ENCODE peak calls at places on chromosomes 7 and 10, in seven cellular contexts. R is cardiac fibroblast; E is CD8-positive, alpha-beta memory T cell; X is fibroblast of pulmonary artery; G is right atrium auricular region; H is BE2C; T is A549. I is an unnamed sample.

GRCh38 chr10:90779573-90779972 is 78.3 kb downstream of the HTR7 start:
- DNase-seq in R (peak; percentile 50), E (no peak), X (peak; percentile 12), G (no peak), H (peak; percentile 8), T (peak; percentile 34), I (peak; percentile 15)

GRCh38 chr7:132545756-132546155 is 30.5 kb downstream of the PLXNA4 start:
- DNase-seq in R (no peak), E (no peak), X (no peak), G (no peak), H (no peak), T (no peak), I (no peak)

GRCh38 chr7:82810558-82811259 is 352.0 kb downstream of the PCLO start:
- DNase-seq in R (peak; percentile 80), E (no peak), X (peak; percentile 77), G (no peak), H (peak; percentile 56), T (peak; percentile 63), I (peak; percentile 30)

GRCh38 chr10:100743626-100744135 is 1.7 kb upstream of the PAX2 start:
- DNase-seq in R (peak; percentile 70), E (peak; percentile 5), X (peak; percentile 76), G (peak; percentile 66), H (peak; percentile 55), T (peak; percentile 85), I (peak; percentile 54)

GRCh38 chr7:96691692-96692091 is 18.0 kb downstream of the SEM1 start:
- DNase-seq in R (no peak), E (no peak), X (no peak), G (no peak), H (no peak), T (no peak), I (no peak)

GRCh38 chr7:1571261-1571650 is 1.4 kb upstream of the PSMG3 start:
- DNase-seq in R (peak; percentile 91), E (no peak), X (peak; percentile 65), G (no peak), H (no peak), T (peak; percentile 51), I (no peak)

GRCh38 chr7:44307301-44307900 is 18.0 kb downstream of the CAMK2B start:
- DNase-seq in R (peak; percentile 55), E (no peak), X (peak; percentile 69), G (peak; percentile 71), H (peak; percentile 49), T (peak; percentile 59), I (peak; percentile 18)

GRCh38 chr7:4882169-4882741 is 1.3 kb downstream of the RADIL start:
- DNase-seq in R (peak; percentile 73), E (no peak), X (peak; percentile 72), G (peak; percentile 93), H (peak; percentile 55), T (no peak), I (no peak)

GRCh38 chr7:2843711-2844152 is 376 bp downstream of the GNA12 start:
- DNase-seq in R (no peak), E (no peak), X (peak; percentile 46), G (no peak), H (peak; percentile 45), T (peak; percentile 31), I (no peak)

GRCh38 chr10:71621263-71621751 is 98.3 kb downstream of the C10orf105 start:
- DNase-seq in R (no peak), E (no peak), X (no peak), G (peak; percentile 74), H (peak; percentile 54), T (no peak), I (no peak)

GRCh38 chr10:29471483-29471859 is 163.3 kb downstream of the SVIL start:
- DNase-seq in R (peak; percentile 78), E (no peak), X (peak; percentile 78), G (no peak), H (no peak), T (no peak), I (no peak)

GRCh38 chr10:70992436-70992835 is 104.1 kb upstream of the PCBD1 start:
- DNase-seq in R (no peak), E (no peak), X (no peak), G (no peak), H (no peak), T (no peak), I (no peak)

GRCh38 chr7:142088022-142088714 is 23.4 kb upstream of the MGAM2 start:
- DNase-seq in R (no peak), E (no peak), X (no peak), G (no peak), H (no peak), T (no peak), I (no peak)

DNA sequence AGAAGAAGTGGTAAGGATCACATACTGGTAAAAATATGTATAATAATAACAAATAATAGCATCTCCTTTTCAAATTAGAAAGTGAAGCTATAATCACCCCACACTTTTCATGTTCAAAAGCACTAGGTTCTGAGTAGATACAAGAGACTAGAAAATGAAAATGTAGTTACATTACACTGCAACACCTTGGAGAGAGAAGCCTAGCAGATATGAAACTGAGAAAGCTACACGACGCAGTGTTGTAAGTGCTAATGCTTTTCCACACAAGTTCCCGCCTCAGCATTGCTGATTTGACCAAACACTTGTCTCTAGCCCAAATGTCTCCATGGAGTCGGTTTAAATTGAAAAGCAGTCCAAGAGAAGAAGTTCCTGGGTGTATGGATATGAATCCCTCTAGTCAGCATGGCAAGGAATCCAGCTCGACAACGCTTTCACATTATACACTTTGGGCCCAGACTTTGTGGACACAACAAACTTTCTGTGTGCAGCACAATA is 1.7 kb downstream of the PDE1C start:
- DNase-seq in R (no peak), E (no peak), X (no peak), G (no peak), H (no peak), T (no peak), I (no peak)
- H3K4me3 ChIP-seq in R (no peak overlapping the region), E (no peak overlapping the region), X (no peak overlapping the region), G (peak overlapping the region; percentile 61), H (no peak overlapping the region), T (no peak overlapping the region), I (no peak overlapping the region)

GRCh38 chr7:100972002-100972347 is 2.6 kb downstream of the MUC12 start:
- DNase-seq in R (no peak), E (no peak), X (no peak), G (no peak), H (no peak), T (no peak), I (no peak)

GRCh38 chr7:100974021-100974420 is 4.7 kb downstream of the MUC12 start:
- DNase-seq in R (peak; percentile 63), E (no peak), X (no peak), G (no peak), H (no peak), T (peak; percentile 75), I (no peak)

GRCh38 chr7:100968650-100969049 is 715 bp upstream of the MUC12 start:
- DNase-seq in R (no peak), E (no peak), X (no peak), G (no peak), H (no peak), T (no peak), I (no peak)

GRCh38 chr7:100969066-100969615 is at the start of gene MUC12:
- DNase-seq in R (no peak), E (no peak), X (no peak), G (no peak), H (no peak), T (no peak), I (no peak)

DNA sequence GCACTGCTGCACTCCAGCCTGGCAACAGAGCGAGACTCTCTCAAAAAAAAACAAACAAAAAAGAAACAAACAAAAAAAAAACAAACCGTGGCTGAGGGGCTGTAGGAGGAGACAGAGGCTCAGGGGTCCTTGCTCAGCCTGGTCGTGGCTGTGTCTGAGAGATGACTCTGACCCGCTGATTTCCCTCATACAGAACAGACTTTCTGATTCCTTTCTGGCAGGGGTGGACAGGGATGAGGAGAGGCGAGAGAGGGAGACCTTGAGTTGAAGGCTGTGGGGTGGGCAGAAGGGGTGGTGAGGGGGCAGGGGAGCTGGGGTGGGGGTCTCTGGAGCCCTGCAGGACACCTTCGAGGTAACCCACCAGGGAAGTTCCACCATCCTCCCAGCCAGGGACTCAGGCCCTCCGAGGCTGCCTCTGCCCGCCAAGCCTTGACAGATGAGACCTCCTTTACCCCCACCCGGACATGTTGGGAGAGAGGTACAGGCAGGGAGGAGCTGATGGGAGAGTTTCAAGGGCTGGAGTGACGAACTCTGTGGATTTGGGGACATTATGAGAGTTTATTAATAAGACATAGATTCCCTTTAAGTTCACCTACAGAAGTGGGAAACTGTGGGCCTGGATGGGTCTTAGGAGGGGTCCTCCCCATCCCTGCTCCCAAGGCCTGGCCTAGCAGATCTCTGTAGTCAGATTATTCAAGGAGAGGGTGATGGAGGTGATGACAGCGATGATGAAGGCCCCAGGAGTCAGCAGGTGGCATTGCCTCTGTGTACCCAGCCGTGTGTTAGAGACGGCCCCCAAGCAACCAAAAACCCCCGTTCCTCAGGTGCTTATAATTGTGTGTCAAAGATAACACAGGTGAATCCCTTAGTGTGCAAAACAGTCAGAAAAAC is 2.0 kb downstream of the MUC12 start:
- DNase-seq in R (no peak), E (no peak), X (no peak), G (no peak), H (no peak), T (no peak), I (no peak)
- H3K4me3 ChIP-seq in R (no peak overlapping the region), E (no peak overlapping the region), X (no peak overlapping the region), G (no peak overlapping the region), H (no peak overlapping the region), T (no peak overlapping the region), I (no peak overlapping the region)

DNA sequence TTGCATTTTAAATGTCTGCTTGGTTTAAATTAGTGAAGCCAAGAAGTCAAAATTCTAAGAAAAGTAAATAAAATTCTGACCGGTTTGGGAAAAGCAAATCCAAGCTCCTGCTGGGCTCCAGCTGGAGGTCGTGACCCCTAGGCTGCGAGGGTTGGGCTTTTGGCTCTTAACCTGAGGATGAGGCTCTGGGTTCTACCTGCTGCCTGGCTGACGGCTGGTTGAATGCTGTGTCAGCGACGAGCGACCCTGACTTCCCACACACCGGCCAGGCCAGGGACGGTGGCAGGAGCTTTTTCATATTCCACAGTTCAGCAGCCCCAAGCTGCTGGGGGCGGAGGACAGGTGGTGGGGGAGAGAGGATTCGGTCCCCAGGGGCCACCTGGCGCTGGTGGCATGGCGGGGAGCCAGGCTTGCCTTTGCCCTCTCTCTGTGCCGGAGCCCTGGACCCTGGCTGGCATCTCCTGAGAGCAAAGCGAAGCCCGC is 843 bp upstream of the PLPP4 start:
- DNase-seq in R (no peak), E (no peak), X (no peak), G (no peak), H (no peak), T (no peak), I (no peak)
- H3K4me3 ChIP-seq in R (peak overlapping the region; percentile 22), E (no peak overlapping the region), X (peak overlapping the region; percentile 53), G (peak overlapping the region; percentile 50), H (peak overlapping the region; percentile 64), T (peak overlapping the region; percentile 42), I (no peak overlapping the region)

GRCh38 chr7:70599446-70600190 is 532.3 kb upstream of the GALNT17 start:
- DNase-seq in R (no peak), E (no peak), X (no peak), G (no peak), H (no peak), T (no peak), I (no peak)

GRCh38 chr7:70597071-70597470 is 534.9 kb upstream of the GALNT17 start:
- DNase-seq in R (no peak), E (no peak), X (no peak), G (no peak), H (no peak), T (no peak), I (no peak)

GRCh38 chr7:70595741-70596574 is 536.0 kb upstream of the GALNT17 start:
- DNase-seq in R (no peak), E (no peak), X (no peak), G (no peak), H (peak; percentile 40), T (no peak), I (no peak)

GRCh38 chr7:70598976-70599375 is 533.0 kb upstream of the GALNT17 start:
- DNase-seq in R (peak; percentile 1), E (no peak), X (no peak), G (no peak), H (no peak), T (peak; percentile 9), I (no peak)

GRCh38 chr7:70596575-70596891 is 535.4 kb upstream of the GALNT17 start:
- DNase-seq in R (no peak), E (no peak), X (no peak), G (no peak), H (no peak), T (no peak), I (no peak)
- H3K4me3 ChIP-seq in R (no peak overlapping the region), E (no peak overlapping the region), X (no peak overlapping the region), G (peak overlapping the region; percentile 43), H (peak overlapping the region; percentile 55), T (no peak overlapping the region), I (no peak overlapping the region)